ENCODE peak calls at places on chromosomes 16 and 17, in six cellular contexts. One of them, this sample, is unnamed.

GRCh38 chr17:31320791-31321190 is 631 bp downstream of the EVI2A start:
- DNase-seq in CD8-positive, alpha-beta T cell: no peak
- DNase-seq in mammary epithelial cell: no peak
- DNase-seq in lung: no peak
- DNase-seq in AG04450: no peak
- DNase-seq in cardiac muscle cell: no peak
- DNase-seq in this sample: peak; percentile 49

GRCh38 chr16:58465817-58466216 is 34.1 kb upstream of the NDRG4 start:
- DNase-seq in CD8-positive, alpha-beta T cell: no peak
- DNase-seq in mammary epithelial cell: no peak
- DNase-seq in lung: no peak
- DNase-seq in AG04450: no peak
- DNase-seq in cardiac muscle cell: no peak
- DNase-seq in this sample: no peak

GRCh38 chr17:48722924-48723554 is at the start of gene PRAC2:
- DNase-seq in CD8-positive, alpha-beta T cell: no peak
- DNase-seq in mammary epithelial cell: no peak
- DNase-seq in lung: no peak
- DNase-seq in AG04450: no peak
- DNase-seq in cardiac muscle cell: no peak
- DNase-seq in this sample: no peak

GRCh38 chr17:21003007-21003621 is 39.7 kb downstream of the USP22 start:
- DNase-seq in CD8-positive, alpha-beta T cell: no peak
- DNase-seq in mammary epithelial cell: no peak
- DNase-seq in lung: no peak
- DNase-seq in AG04450: no peak
- DNase-seq in cardiac muscle cell: no peak
- DNase-seq in this sample: no peak

GRCh38 chr17:47776330-47777197 is 43.5 kb downstream of the TBX21 start:
- DNase-seq in CD8-positive, alpha-beta T cell: no peak
- DNase-seq in mammary epithelial cell: peak; percentile 29
- DNase-seq in lung: no peak
- DNase-seq in AG04450: no peak
- DNase-seq in cardiac muscle cell: peak; percentile 57
- DNase-seq in this sample: peak; percentile 60

GRCh38 chr16:14462811-14463210 is 167.2 kb downstream of the PARN start:
- DNase-seq in CD8-positive, alpha-beta T cell: no peak
- DNase-seq in mammary epithelial cell: peak; percentile 73
- DNase-seq in lung: no peak
- DNase-seq in AG04450: no peak
- DNase-seq in cardiac muscle cell: no peak
- DNase-seq in this sample: peak; percentile 46

GRCh38 chr16:4693956-4694663 is 748 bp downstream of the NUDT16L1 start:
- DNase-seq in CD8-positive, alpha-beta T cell: peak; percentile 73
- DNase-seq in mammary epithelial cell: peak; percentile 29
- DNase-seq in lung: no peak
- DNase-seq in AG04450: peak; percentile 8
- DNase-seq in cardiac muscle cell: peak; percentile 42
- DNase-seq in this sample: peak; percentile 46

GRCh38 chr16:89696598-89697128 is 4.8 kb downstream of the SPATA2L start:
- DNase-seq in CD8-positive, alpha-beta T cell: peak; percentile 64
- DNase-seq in mammary epithelial cell: no peak
- DNase-seq in lung: no peak
- DNase-seq in AG04450: no peak
- DNase-seq in cardiac muscle cell: no peak
- DNase-seq in this sample: no peak

GRCh38 chr17:65027305-65027704 is 29.2 kb downstream of the GNA13 start:
- DNase-seq in CD8-positive, alpha-beta T cell: no peak
- DNase-seq in mammary epithelial cell: peak; percentile 74
- DNase-seq in lung: no peak
- DNase-seq in AG04450: no peak
- DNase-seq in cardiac muscle cell: no peak
- DNase-seq in this sample: peak; percentile 72

GRCh38 chr16:35207059-35207999 is 1747.9 kb downstream of the TP53TG3F start:
- DNase-seq in CD8-positive, alpha-beta T cell: no peak
- DNase-seq in mammary epithelial cell: no peak
- DNase-seq in lung: no peak
- DNase-seq in AG04450: no peak
- DNase-seq in cardiac muscle cell: no peak
- DNase-seq in this sample: no peak

GRCh38 chr17:79945591-79946255 is 89.9 kb downstream of the TBC1D16 start:
- DNase-seq in CD8-positive, alpha-beta T cell: no peak
- DNase-seq in mammary epithelial cell: no peak
- DNase-seq in lung: no peak
- DNase-seq in AG04450: no peak
- DNase-seq in cardiac muscle cell: no peak
- DNase-seq in this sample: no peak

GRCh38 chr17:78043031-78043430 is 84.5 kb downstream of the TNRC6C start:
- DNase-seq in CD8-positive, alpha-beta T cell: no peak
- DNase-seq in mammary epithelial cell: no peak
- DNase-seq in lung: no peak
- DNase-seq in AG04450: no peak
- DNase-seq in cardiac muscle cell: no peak
- DNase-seq in this sample: no peak

GRCh38 chr16:77376358-77376757 is 58.5 kb downstream of the ADAMTS18 start:
- DNase-seq in CD8-positive, alpha-beta T cell: no peak
- DNase-seq in mammary epithelial cell: no peak
- DNase-seq in lung: no peak
- DNase-seq in AG04450: no peak
- DNase-seq in cardiac muscle cell: no peak
- DNase-seq in this sample: no peak

GRCh38 chr16:66660422-66661209 is 35.9 kb downstream of the CMTM4 start:
- DNase-seq in CD8-positive, alpha-beta T cell: no peak
- DNase-seq in mammary epithelial cell: peak; percentile 85
- DNase-seq in lung: peak; percentile 41
- DNase-seq in AG04450: peak; percentile 41
- DNase-seq in cardiac muscle cell: peak; percentile 89
- DNase-seq in this sample: peak; percentile 82

GRCh38 chr17:65885484-65885883 is 306.4 kb downstream of the CEP112 start:
- DNase-seq in CD8-positive, alpha-beta T cell: no peak
- DNase-seq in mammary epithelial cell: peak; percentile 24
- DNase-seq in lung: no peak
- DNase-seq in AG04450: no peak
- DNase-seq in cardiac muscle cell: no peak
- DNase-seq in this sample: no peak

GRCh38 chr17:14933676-14934075 is 331.4 kb downstream of the PMP22 start:
- DNase-seq in CD8-positive, alpha-beta T cell: no peak
- DNase-seq in mammary epithelial cell: no peak
- DNase-seq in lung: no peak
- DNase-seq in AG04450: no peak
- DNase-seq in cardiac muscle cell: no peak
- DNase-seq in this sample: no peak

GRCh38 chr17:63429766-63430165 is 16.3 kb downstream of the CYB561 start:
- DNase-seq in CD8-positive, alpha-beta T cell: no peak
- DNase-seq in mammary epithelial cell: no peak
- DNase-seq in lung: no peak
- DNase-seq in AG04450: no peak
- DNase-seq in cardiac muscle cell: no peak
- DNase-seq in this sample: no peak

DNA sequence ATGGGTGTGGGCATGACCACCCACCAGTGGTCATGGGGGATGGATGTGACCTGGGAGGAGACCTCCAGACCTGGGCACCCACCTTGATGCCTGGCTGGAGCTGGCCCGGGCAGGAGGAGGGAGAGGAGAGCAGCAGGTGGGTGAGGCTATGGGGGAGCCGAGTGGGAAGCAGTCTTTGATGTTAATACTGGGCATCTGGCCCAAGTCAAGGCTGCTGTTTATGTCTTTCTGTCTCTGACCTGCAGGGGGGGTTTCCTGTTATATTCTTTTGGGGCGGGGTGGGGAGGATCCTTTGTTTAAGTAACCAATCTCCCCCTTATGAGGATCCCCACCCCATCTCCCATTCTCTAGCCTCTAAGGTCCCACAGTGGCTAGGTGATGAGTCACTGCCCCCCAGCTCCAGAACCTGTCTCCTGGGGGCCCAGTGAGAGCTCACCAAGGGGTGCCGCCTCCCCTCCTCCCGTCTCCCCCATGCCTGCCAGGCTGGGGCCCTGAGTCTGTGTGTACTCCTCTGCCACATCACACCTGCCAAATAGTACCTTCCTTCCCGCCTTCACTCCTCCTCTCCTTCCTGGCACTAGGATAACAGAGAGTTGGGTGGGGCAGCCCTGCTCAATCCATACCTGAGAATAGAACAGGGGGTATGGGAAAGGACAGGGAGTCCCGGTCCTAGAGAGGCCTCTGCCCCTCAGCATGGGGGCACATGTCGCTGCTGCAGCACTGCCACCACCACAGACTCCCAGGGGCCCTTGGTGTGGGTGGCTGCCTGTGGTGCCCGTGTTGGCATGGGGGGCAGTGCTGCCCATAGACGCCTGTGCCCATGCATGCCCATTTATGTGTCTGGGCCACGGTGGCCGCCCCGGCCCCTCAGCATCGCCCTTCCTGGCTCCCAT is 7.2 kb downstream of the THRA start:
- DNase-seq in CD8-positive, alpha-beta T cell: peak; percentile 73
- DNase-seq in mammary epithelial cell: peak; percentile 24
- DNase-seq in lung: no peak
- DNase-seq in AG04450: no peak
- DNase-seq in cardiac muscle cell: no peak
- DNase-seq in this sample: peak; percentile 59
- H3K4me3 ChIP-seq in CD8-positive, alpha-beta T cell: peak overlapping the region; percentile 40
- H3K4me3 ChIP-seq in mammary epithelial cell: no peak overlapping the region
- H3K4me3 ChIP-seq in lung: no peak overlapping the region
- H3K4me3 ChIP-seq in AG04450: no peak overlapping the region
- H3K4me3 ChIP-seq in cardiac muscle cell: no peak overlapping the region
- H3K4me3 ChIP-seq in this sample: no peak overlapping the region

GRCh38 chr17:7478276-7479138 is 924 bp downstream of the ZBTB4 start:
- DNase-seq in CD8-positive, alpha-beta T cell: peak; percentile 81
- DNase-seq in mammary epithelial cell: no peak
- DNase-seq in lung: peak; percentile 52
- DNase-seq in AG04450: no peak
- DNase-seq in cardiac muscle cell: peak; percentile 33
- DNase-seq in this sample: peak; percentile 49
- TF ChIP-seq CTCF in CD8-positive, alpha-beta T cell: no peak
- TF ChIP-seq CTCF in mammary epithelial cell: no peak
- TF ChIP-seq CTCF in lung: no peak
- TF ChIP-seq CTCF in AG04450: no peak
- TF ChIP-seq CTCF in cardiac muscle cell: no peak
- TF ChIP-seq CTCF in this sample: no peak

GRCh38 chr17:337022-337420 is 15.6 kb downstream of the RPH3AL start:
- DNase-seq in CD8-positive, alpha-beta T cell: no peak
- DNase-seq in mammary epithelial cell: no peak
- DNase-seq in lung: no peak
- DNase-seq in AG04450: no peak
- DNase-seq in cardiac muscle cell: no peak
- DNase-seq in this sample: no peak

GRCh38 chr17:338442-339192 is 14.0 kb downstream of the RPH3AL start:
- DNase-seq in CD8-positive, alpha-beta T cell: no peak
- DNase-seq in mammary epithelial cell: no peak
- DNase-seq in lung: no peak
- DNase-seq in AG04450: no peak
- DNase-seq in cardiac muscle cell: no peak
- DNase-seq in this sample: no peak

GRCh38 chr17:336110-337021 is 16.2 kb downstream of the RPH3AL start:
- DNase-seq in CD8-positive, alpha-beta T cell: no peak
- DNase-seq in mammary epithelial cell: no peak
- DNase-seq in lung: peak; percentile 81
- DNase-seq in AG04450: no peak
- DNase-seq in cardiac muscle cell: peak; percentile 78
- DNase-seq in this sample: no peak

GRCh38 chr17:337866-338265 is 14.7 kb downstream of the RPH3AL start:
- DNase-seq in CD8-positive, alpha-beta T cell: no peak
- DNase-seq in mammary epithelial cell: no peak
- DNase-seq in lung: no peak
- DNase-seq in AG04450: no peak
- DNase-seq in cardiac muscle cell: no peak
- DNase-seq in this sample: no peak

GRCh38 chr17:337453-337852 is 15.2 kb downstream of the RPH3AL start:
- DNase-seq in CD8-positive, alpha-beta T cell: no peak
- DNase-seq in mammary epithelial cell: no peak
- DNase-seq in lung: no peak
- DNase-seq in AG04450: no peak
- DNase-seq in cardiac muscle cell: no peak
- DNase-seq in this sample: no peak
- H3K4me3 ChIP-seq in CD8-positive, alpha-beta T cell: no peak overlapping the region
- H3K4me3 ChIP-seq in mammary epithelial cell: no peak overlapping the region
- H3K4me3 ChIP-seq in lung: no peak overlapping the region
- H3K4me3 ChIP-seq in AG04450: no peak overlapping the region
- H3K4me3 ChIP-seq in cardiac muscle cell: no peak overlapping the region
- H3K4me3 ChIP-seq in this sample: no peak overlapping the region

DNA sequence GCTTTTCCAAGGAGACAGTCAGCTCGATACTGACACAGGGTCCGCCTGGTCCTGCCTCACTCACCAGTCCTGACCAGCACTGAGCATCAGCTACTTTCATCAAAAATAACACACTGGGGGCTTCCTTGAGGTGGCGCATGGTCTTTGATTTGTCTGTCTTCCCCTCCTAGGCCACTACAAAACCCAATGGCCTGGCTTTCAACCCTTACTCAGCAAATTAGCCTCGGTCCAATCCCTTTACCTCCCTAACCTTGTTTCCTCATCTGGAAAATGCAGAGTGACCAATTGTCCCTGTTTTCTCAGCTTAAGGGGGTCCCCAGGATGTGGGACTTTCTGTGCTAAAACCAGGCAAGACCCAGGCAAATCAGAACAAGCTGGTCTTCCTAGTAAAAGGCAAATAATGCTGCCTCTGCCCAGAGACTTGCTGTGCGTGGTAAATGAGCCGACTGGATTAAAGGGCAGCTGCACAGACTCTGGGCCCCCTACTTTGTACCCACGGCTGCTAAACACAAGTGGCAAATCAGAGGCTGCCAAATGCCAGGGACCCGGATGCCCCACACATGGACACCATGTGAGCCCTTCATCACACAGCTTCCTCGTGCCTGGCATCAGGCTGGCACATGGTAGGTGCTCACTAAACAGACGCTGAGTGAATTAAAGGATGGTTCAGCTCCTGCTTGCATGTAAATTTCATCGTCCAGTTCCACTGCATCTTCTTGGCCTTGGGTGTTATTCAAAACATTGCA is 31.2 kb upstream of the CMIP start:
- DNase-seq in CD8-positive, alpha-beta T cell: no peak
- DNase-seq in mammary epithelial cell: no peak
- DNase-seq in lung: no peak
- DNase-seq in AG04450: no peak
- DNase-seq in cardiac muscle cell: no peak
- DNase-seq in this sample: no peak
- TF ChIP-seq CTCF in CD8-positive, alpha-beta T cell: no peak
- TF ChIP-seq CTCF in mammary epithelial cell: no peak
- TF ChIP-seq CTCF in lung: no peak
- TF ChIP-seq CTCF in AG04450: no peak
- TF ChIP-seq CTCF in cardiac muscle cell: no peak
- TF ChIP-seq CTCF in this sample: no peak

GRCh38 chr17:76275382-76276068 is 10.4 kb downstream of the UBALD2 start:
- DNase-seq in CD8-positive, alpha-beta T cell: no peak
- DNase-seq in mammary epithelial cell: no peak
- DNase-seq in lung: no peak
- DNase-seq in AG04450: no peak
- DNase-seq in cardiac muscle cell: no peak
- DNase-seq in this sample: no peak
- H3K4me3 ChIP-seq in CD8-positive, alpha-beta T cell: no peak overlapping the region
- H3K4me3 ChIP-seq in mammary epithelial cell: no peak overlapping the region
- H3K4me3 ChIP-seq in lung: no peak overlapping the region
- H3K4me3 ChIP-seq in AG04450: no peak overlapping the region
- H3K4me3 ChIP-seq in cardiac muscle cell: no peak overlapping the region
- H3K4me3 ChIP-seq in this sample: no peak overlapping the region